ENCODE peak calls at places on chromosomes 5 and 9, in five cellular contexts. R is fibroblast of lung; K is heart right ventricle; G is effector memory CD4-positive, alpha-beta T cell; W is Panc1. Z is an unnamed sample. For H3K36me3, the result is how much of the 10 kb centered on the place peaks cover.

GRCh38 chr9:88524911-88525310 is 10.1 kb upstream of the NXNL2 start:
- DNase-seq in W (no peak), R (no peak), G (no peak), K (no peak), Z (no peak)

GRCh38 chr9:131666029-131666428 is 73.8 kb downstream of the RAPGEF1 start:
- DNase-seq in K (no peak), G (no peak), R (no peak), W (no peak), Z (no peak)

GRCh38 chr5:165138261-165138660 is 1632.8 kb downstream of the MAT2B start:
- DNase-seq in K (no peak), R (peak), W (no peak), G (no peak), Z (no peak)

GRCh38 chr9:127586537-127586936 is 25.5 kb upstream of the STXBP1 start:
- DNase-seq in R (peak), W (no peak), G (peak), K (peak), Z (peak)

GRCh38 chr5:88976914-88977313 is 93.9 kb upstream of the MEF2C start:
- DNase-seq in G (no peak), W (no peak), R (no peak), K (no peak), Z (no peak)

GRCh38 chr5:74648835-74649286 is 8.3 kb upstream of the ENC1 start:
- DNase-seq in R (peak), K (no peak), W (no peak), G (no peak), Z (no peak)

GRCh38 chr5:41120600-41120999 is 49.5 kb upstream of the MROH2B start:
- DNase-seq in W (no peak), K (no peak), G (no peak), R (no peak), Z (no peak)

GRCh38 chr9:33354651-33355211 is 47.6 kb downstream of the AQP7 start:
- DNase-seq in W (no peak), R (peak), G (no peak), K (no peak), Z (peak)

GRCh38 chr9:69204869-69205268 is 30.8 kb downstream of the TJP2 start:
- DNase-seq in K (peak), W (no peak), R (peak), G (no peak), Z (peak)

GRCh38 chr9:38313421-38313820 is 79.1 kb upstream of the ALDH1B1 start:
- DNase-seq in G (no peak), K (no peak), R (no peak), W (no peak), Z (no peak)

GRCh38 chr9:135255843-135256567 is 168.5 kb downstream of the OLFM1 start:
- DNase-seq in W (no peak), R (no peak), G (no peak), K (no peak), Z (no peak)

GRCh38 chr5:111776903-111777302 is 19.9 kb upstream of the NREP start:
- DNase-seq in R (no peak), K (no peak), W (no peak), G (no peak), Z (no peak)

GRCh38 chr9:131304676-131305366 is 15.3 kb downstream of the PLPP7 start:
- DNase-seq in K (no peak), R (peak), W (no peak), G (no peak), Z (no peak)

GRCh38 chr9:89879711-89880110 is 274.9 kb downstream of the GADD45G start:
- DNase-seq in G (no peak), W (no peak), R (no peak), K (peak), Z (no peak)

GRCh38 chr5:174970502-174970901 is 246.1 kb downstream of the MSX2 start:
- DNase-seq in K (no peak), W (no peak), G (no peak), R (no peak), Z (no peak)

GRCh38 chr5:150640311-150641005 is at the start of gene SYNPO:
- DNase-seq in K (peak), G (no peak), R (peak), W (no peak), Z (peak)

GRCh38 chr9:93033541-93033940 is 25.0 kb upstream of the SUSD3 start:
- DNase-seq in W (no peak), R (no peak), G (no peak), K (no peak), Z (no peak)

GRCh38 chr9:4821994-4822544 is 29.3 kb downstream of the RCL1 start:
- DNase-seq in W (no peak), G (no peak), R (no peak), K (no peak), Z (no peak)

GRCh38 chr5:130514984-130515690 is 610.9 kb downstream of the CHSY3 start:
- DNase-seq in G (no peak), K (no peak), W (peak), R (peak), Z (no peak)

GRCh38 chr5:177304392-177305119 is 957 bp downstream of the PRELID1 start:
- DNase-seq in G (no peak), R (peak), W (no peak), K (no peak), Z (no peak)

GRCh38 chr5:107294669-107295068 is 376.1 kb downstream of the EFNA5 start:
- DNase-seq in W (no peak), K (no peak), G (no peak), R (no peak), Z (no peak)

GRCh38 chr9:94083384-94083783 is 880 bp upstream of the PTPDC1 start:
- DNase-seq in W (no peak), K (no peak), G (no peak), R (peak), Z (no peak)

GRCh38 chr5:32066448-32066847 is 107.7 kb downstream of the GOLPH3 start:
- DNase-seq in K (no peak), R (no peak), W (no peak), G (no peak), Z (no peak)

GRCh38 chr5:128538249-128539037 is 398 bp upstream of the FBN2 start:
- DNase-seq in R (peak), W (no peak), K (peak), G (no peak), Z (peak)

GRCh38 chr9:38046669-38047300 is 22.2 kb downstream of the SHB start:
- DNase-seq in W (no peak), K (no peak), R (peak), G (no peak), Z (peak)

GRCh38 chr9:136667217-136667939 is 4.7 kb downstream of the EGFL7 start:
- DNase-seq in R (no peak), K (no peak), W (no peak), G (no peak), Z (no peak)

GRCh38 chr5:161541-162110 is 29.7 kb upstream of the LRRC14B start:
- DNase-seq in G (no peak), K (no peak), R (no peak), W (no peak), Z (no peak)

GRCh38 chr5:108251350-108251749 is 130.5 kb downstream of the FBXL17 start:
- DNase-seq in R (peak), K (peak), W (no peak), G (no peak), Z (peak)

GRCh38 chr9:70466976-70467551 is 52.6 kb upstream of the KLF9 start:
- DNase-seq in G (no peak), W (no peak), R (peak), K (no peak), Z (peak)

GRCh38 chr5:172773481-172774469 is 2.8 kb upstream of the DUSP1 start:
- DNase-seq in K (no peak), R (peak), G (no peak), W (no peak), Z (peak)

GRCh38 chr9:90975666-90976538 is 174.3 kb downstream of the SYK start:
- DNase-seq in K (no peak), W (no peak), G (no peak), R (no peak), Z (no peak)

GRCh38 chr9:93295456-93296076 is 111.6 kb downstream of the WNK2 start:
- DNase-seq in K (no peak), G (no peak), R (no peak), W (no peak), Z (no peak)

GRCh38 chr9:90504486-90504885 is 138.1 kb downstream of the DIRAS2 start:
- DNase-seq in K (no peak), W (no peak), G (no peak), R (no peak), Z (no peak)

GRCh38 chr5:102834438-102834964 is 79.4 kb downstream of the PAM start:
- DNase-seq in K (no peak), R (no peak), W (no peak), G (no peak), Z (no peak)

GRCh38 chr9:132677976-132678375 is 7.7 kb downstream of the GTF3C4 start:
- DNase-seq in G (no peak), R (no peak), W (no peak), K (no peak), Z (no peak)

GRCh38 chr9:132679946-132680620 is 9.8 kb downstream of the GTF3C4 start:
- DNase-seq in R (no peak), G (no peak), K (no peak), W (no peak), Z (no peak)

GRCh38 chr9:132683873-132684272 is 13.6 kb downstream of the GTF3C4 start:
- DNase-seq in R (no peak), G (no peak), K (peak), W (no peak), Z (no peak)

GRCh38 chr9:132681561-132681960 is 11.3 kb downstream of the GTF3C4 start:
- DNase-seq in R (no peak), K (no peak), W (no peak), G (no peak), Z (no peak)
- H3K36me3 ChIP-seq in R (under half), K (half or more), W (under half), G (under half), Z (under half)

GRCh38 chr5:125137535-125137934 is 391.1 kb upstream of the ZNF608 start:
- DNase-seq in W (no peak), R (peak), G (no peak), K (no peak), Z (no peak)

GRCh38 chr5:125129151-125129806 is 382.8 kb upstream of the ZNF608 start:
- DNase-seq in W (no peak), R (peak), K (no peak), G (no peak), Z (no peak)

GRCh38 chr5:125140220-125140619 is 393.8 kb upstream of the ZNF608 start:
- DNase-seq in R (no peak), K (no peak), G (no peak), W (no peak), Z (no peak)

GRCh38 chr5:125139590-125139989 is 393.2 kb upstream of the ZNF608 start:
- DNase-seq in R (no peak), W (no peak), K (no peak), G (no peak), Z (no peak)

GRCh38 chr5:125134216-125135081 is 388.0 kb upstream of the ZNF608 start:
- DNase-seq in W (peak), K (no peak), G (no peak), R (peak), Z (peak)
- H3K27ac ChIP-seq in W (peak), K (no peak), G (no peak), R (no peak), Z (peak)

DNA sequence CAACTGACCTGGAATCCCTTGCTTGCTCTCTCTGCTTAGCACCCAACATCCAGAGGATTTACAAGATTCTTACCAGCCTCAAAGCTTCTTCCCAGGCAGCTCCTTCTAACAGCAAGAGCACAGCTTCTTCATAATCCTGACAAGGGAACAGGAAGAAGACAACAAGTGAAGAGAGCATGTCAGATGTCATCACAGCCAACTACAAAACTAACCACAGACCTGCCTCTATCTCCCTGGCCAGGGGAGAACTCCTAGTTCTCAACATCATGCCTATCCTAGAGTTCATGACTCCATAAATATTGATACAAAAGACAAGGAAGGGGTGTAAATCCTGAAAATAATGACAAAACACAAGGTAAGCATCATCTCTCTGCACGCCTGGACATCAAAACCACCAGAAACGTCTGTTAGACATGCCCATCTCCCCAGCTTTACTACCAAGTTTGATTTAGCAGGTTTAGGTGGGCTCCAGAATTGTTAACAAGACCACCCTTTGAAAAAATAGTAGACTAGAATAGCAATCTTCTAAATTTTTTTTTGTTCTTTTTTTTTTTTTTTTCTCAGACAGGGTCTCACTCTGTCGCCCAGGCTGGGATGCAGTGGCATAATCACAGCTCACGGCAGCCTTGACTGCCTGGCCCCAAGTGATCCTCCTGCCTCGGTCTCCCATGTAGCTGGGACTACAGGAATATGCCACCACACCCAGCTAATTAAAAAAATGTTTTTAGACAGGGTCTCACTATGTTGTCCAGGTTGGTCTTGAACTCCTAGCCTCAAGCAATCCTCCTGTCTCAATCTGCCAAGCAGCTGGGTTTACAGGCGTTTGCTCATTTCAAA is 20.2 kb downstream of the ACTL7A start:
- DNase-seq in W (no peak), R (no peak), G (no peak), K (no peak), Z (no peak)
- H3K36me3 ChIP-seq in W (under half), R (under half), G (half or more), K (half or more), Z (under half)

DNA sequence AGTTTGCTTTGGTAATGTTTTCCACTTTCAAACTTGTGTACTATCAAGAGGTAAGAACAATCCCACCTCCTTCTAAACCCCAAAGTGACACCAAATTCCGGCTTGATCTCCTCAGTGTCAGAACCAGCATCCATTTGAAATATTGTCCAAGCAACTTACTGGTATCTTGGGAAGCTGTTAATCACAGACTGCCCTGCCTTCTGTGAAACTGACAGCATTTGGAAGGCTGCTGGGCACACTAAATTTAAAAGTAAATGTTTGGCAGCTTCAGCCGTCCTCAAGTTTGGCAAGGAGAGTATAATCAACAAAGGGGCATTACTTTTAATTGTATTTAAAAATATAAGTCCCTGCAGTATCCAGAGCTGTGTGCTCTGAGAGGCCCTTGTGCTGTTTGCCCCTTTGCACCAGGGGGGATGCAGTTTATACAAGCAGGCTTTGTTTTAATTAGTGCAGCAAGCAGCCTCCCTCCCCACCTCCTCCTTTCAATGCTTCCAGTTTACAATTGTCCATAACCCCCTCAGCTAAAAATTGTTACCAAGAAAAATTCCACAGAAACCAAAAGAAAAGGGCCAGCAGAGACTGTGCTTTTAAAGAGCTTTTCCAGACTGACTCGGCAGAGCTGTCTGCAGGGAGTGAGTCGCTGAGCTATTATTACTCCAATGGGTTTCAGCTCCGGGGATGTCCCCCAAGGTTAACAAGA is 328.4 kb upstream of the MPDZ start:
- DNase-seq in K (peak), G (no peak), R (peak), W (no peak), Z (no peak)
- H3K27ac ChIP-seq in K (peak), G (no peak), R (no peak), W (no peak), Z (no peak)

DNA sequence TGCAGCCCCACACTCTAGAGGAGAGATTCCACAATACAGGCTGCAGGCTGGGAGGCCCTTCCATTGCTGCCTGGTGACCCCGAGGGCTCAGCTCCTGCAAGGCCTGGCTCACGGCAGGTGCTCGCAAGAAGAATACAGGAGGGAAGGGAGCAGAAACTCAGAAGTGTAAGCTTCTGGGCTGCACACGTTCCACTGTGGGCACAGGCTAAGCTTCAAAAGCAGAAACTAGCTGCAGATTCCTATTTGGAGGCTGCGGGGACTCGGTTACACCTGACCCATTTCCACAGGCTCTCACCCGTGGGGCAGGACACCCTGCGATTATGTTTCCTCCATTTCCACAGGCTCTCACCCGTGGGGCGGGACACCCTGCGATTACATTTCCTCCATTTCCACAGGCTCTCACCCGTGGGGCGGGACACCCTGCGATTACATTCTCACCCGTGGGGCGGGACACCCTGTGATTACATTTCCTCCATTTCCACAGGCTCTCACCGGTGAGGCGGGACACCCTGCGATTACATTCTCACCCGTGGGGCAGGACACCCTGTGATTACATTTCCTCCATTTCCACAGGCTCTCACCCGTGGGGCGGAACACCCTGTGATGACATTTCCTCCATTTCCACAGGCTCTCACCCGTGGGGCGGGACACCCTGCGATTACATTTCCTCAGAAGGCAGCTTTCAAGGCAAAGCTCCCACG is 10.3 kb downstream of the LPCAT1 start:
- DNase-seq in G (no peak), W (no peak), K (no peak), R (no peak), Z (no peak)
- H3K36me3 ChIP-seq in G (under half), W (under half), K (half or more), R (under half), Z (under half)

Z was measured in brain microvascular endothelial cell.